ENCODE peak calls at places on chromosomes 3 and 15, in six cellular contexts. F, C, M, Q, W and S are unnamed samples.
A peak's percentile ranks its signal among the peaks of the same experiment; 100 is the strongest.

GRCh38 chr15:63094495-63094931 is 27.1 kb upstream of the LACTB start:
- DNase-seq in F (no peak), C (no peak), M (peak; percentile 3), Q (no peak), W (no peak), S (no peak)

GRCh38 chr3:10437272-10437994 is 68.0 kb downstream of the ATP2B2 start:
- DNase-seq in F (no peak), C (no peak), M (no peak), Q (no peak), W (no peak), S (peak; percentile 64)

GRCh38 chr15:40772014-40772413 is 2.2 kb downstream of the C15orf62 start:
- DNase-seq in F (no peak), C (no peak), M (no peak), Q (no peak), W (no peak), S (no peak)

GRCh38 chr3:22542311-22542710 is 660.8 kb upstream of the UBE2E2 start:
- DNase-seq in F (no peak), C (no peak), M (no peak), Q (no peak), W (no peak), S (no peak)

GRCh38 chr15:78937132-78937739 is 7.6 kb downstream of the CTSH start:
- DNase-seq in F (no peak), C (no peak), M (no peak), Q (peak; percentile 54), W (no peak), S (no peak)

GRCh38 chr15:74957301-74958035 is 896 bp upstream of the RPP25 start:
- DNase-seq in F (peak; percentile 75), C (no peak), M (no peak), Q (peak; percentile 59), W (no peak), S (no peak)

GRCh38 chr3:120071259-120071658 is 23.0 kb downstream of the GSK3B start:
- DNase-seq in F (peak; percentile 58), C (no peak), M (no peak), Q (no peak), W (no peak), S (no peak)

GRCh38 chr3:184335661-184336483 is 1.5 kb upstream of the FAM131A start:
- DNase-seq in F (peak; percentile 98), C (peak; percentile 90), M (peak; percentile 91), Q (peak; percentile 89), W (peak; percentile 90), S (peak; percentile 92)

GRCh38 chr3:181735921-181736320 is 24.2 kb downstream of the SOX2 start:
- DNase-seq in F (no peak), C (no peak), M (no peak), Q (no peak), W (no peak), S (no peak)

GRCh38 chr3:16147226-16147625 is 27.3 kb upstream of the GALNT15 start:
- DNase-seq in F (peak; percentile 13), C (no peak), M (no peak), Q (no peak), W (no peak), S (no peak)

GRCh38 chr3:72152551-72153476 is 367.9 kb upstream of the PROK2 start:
- DNase-seq in F (no peak), C (peak; percentile 67), M (no peak), Q (peak; percentile 75), W (peak; percentile 62), S (no peak)

GRCh38 chr15:70788114-70789049 is 25.0 kb upstream of the UACA start:
- DNase-seq in F (no peak), C (no peak), M (no peak), Q (no peak), W (no peak), S (no peak)

GRCh38 chr3:129195731-129196256 is 12.1 kb upstream of the CNBP start:
- DNase-seq in F (no peak), C (peak; percentile 32), M (no peak), Q (peak; percentile 32), W (peak; percentile 44), S (no peak)

GRCh38 chr3:60274098-60274497 is 977.2 kb downstream of the FHIT start:
- DNase-seq in F (no peak), C (no peak), M (no peak), Q (no peak), W (no peak), S (no peak)

GRCh38 chr3:27606537-27606936 is 115.6 kb downstream of the EOMES start:
- DNase-seq in F (no peak), C (no peak), M (no peak), Q (no peak), W (no peak), S (no peak)

GRCh38 chr15:75840659-75841058 is 2.6 kb upstream of the UBE2Q2 start:
- DNase-seq in F (peak; percentile 52), C (peak; percentile 54), M (no peak), Q (no peak), W (no peak), S (no peak)

GRCh38 chr3:191154827-191155226 is 44.2 kb upstream of the OSTN start:
- DNase-seq in F (no peak), C (no peak), M (no peak), Q (no peak), W (no peak), S (no peak)
- H3K9me3 ChIP-seq in F (peaks cover 22% of the 10 kb centered on the region), C (peaks cover 27% of the 10 kb centered on the region), M (no peaks in the 10 kb centered on the region), Q (peaks cover 43% of the 10 kb centered on the region), W (peaks cover 21% of the 10 kb centered on the region), S (peaks cover 17% of the 10 kb centered on the region)

GRCh38 chr3:197007296-197007940 is 22.2 kb downstream of the MELTF start:
- DNase-seq in F (no peak), C (no peak), M (no peak), Q (no peak), W (no peak), S (no peak)

GRCh38 chr3:197007953-197008352 is 21.7 kb downstream of the MELTF start:
- DNase-seq in F (no peak), C (no peak), M (no peak), Q (no peak), W (no peak), S (no peak)

GRCh38 chr3:197006860-197007259 is 22.8 kb downstream of the MELTF start:
- DNase-seq in F (no peak), C (no peak), M (no peak), Q (no peak), W (no peak), S (no peak)

GRCh38 chr3:197009532-197010019 is 20.0 kb downstream of the MELTF start:
- DNase-seq in F (no peak), C (no peak), M (no peak), Q (no peak), W (no peak), S (no peak)

GRCh38 chr3:197008436-197009209 is 21.0 kb downstream of the MELTF start:
- DNase-seq in F (no peak), C (no peak), M (no peak), Q (no peak), W (no peak), S (no peak)
- TF ChIP-seq CTCF in F (no peak), C (no peak), M (no peak), Q (no peak), W (no peak), S (no peak)

DNA sequence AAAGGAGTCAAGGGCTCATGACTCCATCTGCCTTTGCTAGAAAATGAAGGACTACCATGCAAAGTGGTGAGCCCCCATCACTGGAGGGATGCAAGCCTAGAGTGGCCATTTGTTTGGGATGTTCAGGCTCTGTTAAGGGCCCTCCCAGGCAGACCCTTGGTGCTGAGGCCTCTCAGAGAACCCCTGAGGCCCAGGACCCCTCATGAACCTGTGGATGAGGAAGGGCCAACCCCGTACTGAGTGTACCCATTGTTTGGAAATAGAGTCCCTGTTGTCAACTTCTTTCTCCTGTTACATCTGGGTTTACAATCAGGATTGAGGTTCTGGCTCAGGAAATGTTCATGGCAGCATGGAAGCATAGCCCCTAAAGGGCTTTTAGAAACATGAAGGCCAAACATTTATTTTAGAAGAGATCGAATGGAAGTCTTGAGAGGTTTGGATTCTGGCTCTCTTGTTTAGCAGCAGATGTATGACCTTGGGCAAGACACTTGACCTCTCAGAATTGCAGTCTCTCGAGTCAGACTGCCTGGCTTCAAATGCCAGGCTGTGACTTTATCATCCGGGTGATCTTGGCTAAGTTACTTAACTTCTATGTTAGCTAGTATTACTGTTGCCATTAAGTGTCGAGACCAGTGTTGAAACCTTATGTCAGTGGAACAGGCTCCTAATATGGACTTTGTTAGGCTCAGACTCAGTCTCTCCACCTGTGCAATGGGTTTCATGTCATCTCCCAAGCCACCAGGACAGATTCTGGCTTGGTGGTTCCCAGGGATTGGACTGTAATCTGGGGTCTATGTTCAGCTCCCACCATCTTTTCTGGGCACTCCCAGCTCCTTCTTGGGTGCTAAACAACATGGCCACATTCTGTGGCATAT is 12.4 kb downstream of the ITGA11 start:
- DNase-seq in F (no peak), C (no peak), M (peak; percentile 35), Q (no peak), W (no peak), S (no peak)
- H3K27ac ChIP-seq in F (no peak overlapping the region), C (no peak overlapping the region), M (no peak overlapping the region), Q (peak overlapping the region; percentile 62), W (no peak overlapping the region), S (no peak overlapping the region)

GRCh38 chr15:43360821-43361220 is 10.0 kb downstream of the ZSCAN29 start:
- DNase-seq in F (no peak), C (no peak), M (no peak), Q (no peak), W (no peak), S (no peak)
- H3K9me3 ChIP-seq in F (peaks cover 50% of the 10 kb centered on the region), C (peaks cover 87% of the 10 kb centered on the region), M (peaks cover 30% of the 10 kb centered on the region), Q (peaks cover 85% of the 10 kb centered on the region), W (peaks cover 61% of the 10 kb centered on the region), S (peaks cover 58% of the 10 kb centered on the region)

GRCh38 chr3:99373088-99373875 is 265.1 kb upstream of the COL8A1 start:
- DNase-seq in F (no peak), C (no peak), M (no peak), Q (no peak), W (no peak), S (no peak)
- TF ChIP-seq CTCF in F (no peak), C (no peak), M (no peak), Q (no peak), W (no peak), S (no peak)

DNA sequence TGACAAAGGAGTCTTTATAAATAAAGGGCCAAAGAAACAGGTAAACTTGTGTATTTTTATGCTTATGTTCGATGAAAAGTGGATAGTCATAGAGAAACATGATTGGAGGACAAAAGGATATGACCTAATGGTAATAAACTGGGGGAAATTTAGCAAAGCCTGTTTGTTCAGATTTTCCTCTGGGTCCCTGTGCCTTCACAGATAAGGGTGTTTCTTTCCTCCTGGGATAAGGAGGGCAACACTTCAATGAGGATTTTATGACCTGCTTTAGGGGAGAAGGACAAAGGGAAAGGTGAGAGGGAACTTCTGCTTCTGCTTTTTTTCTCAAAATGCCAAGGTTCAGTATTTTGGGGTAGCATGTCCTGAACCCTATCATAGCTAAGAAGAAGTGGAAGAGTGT is 531.3 kb upstream of the ALCAM start:
- DNase-seq in F (no peak), C (no peak), M (no peak), Q (no peak), W (no peak), S (no peak)
- H3K27ac ChIP-seq in F (no peak overlapping the region), C (no peak overlapping the region), M (no peak overlapping the region), Q (no peak overlapping the region), W (no peak overlapping the region), S (no peak overlapping the region)